ENCODE peak calls at places on chromosomes 6 and 20, in ten cellular contexts. T is GM23248, S is colonic mucosa, L is astrocyte, H is fibroblast of lung, E is neuronal stem cell, P is SK-N-SH, I is endodermal cell, V is PC-3, Z is IMR-90. G is an unnamed sample.

GRCh38 chr6:43454290-43455033 is 886 bp downstream of the DLK2 start:
- DNase-seq in V (peak; percentile 81), P (peak; percentile 94), E (peak; percentile 81), L (peak; percentile 59), H (peak; percentile 82), I (peak; percentile 96), T (peak; percentile 91), Z (peak; percentile 81), S (peak; percentile 88), G (peak; percentile 80)

GRCh38 chr20:44495257-44495656 is 19.6 kb downstream of the TTPAL start:
- DNase-seq in E (no peak), I (no peak), H (peak; percentile 86), Z (peak; percentile 87), P (no peak), V (peak; percentile 88), T (peak; percentile 84), L (peak; percentile 72), S (no peak), G (no peak)

GRCh38 chr6:87932361-87932760 is 115.3 kb upstream of the SPACA1 start:
- DNase-seq in E (no peak), T (no peak), S (no peak), L (no peak), V (no peak), H (no peak), I (peak; percentile 81), Z (no peak), P (no peak), G (no peak)

GRCh38 chr6:116057766-116058165 is 2.9 kb downstream of the FRK start:
- DNase-seq in V (no peak), H (no peak), Z (no peak), S (no peak), L (no peak), T (no peak), I (no peak), E (no peak), P (no peak), G (no peak)

GRCh38 chr6:43798688-43799444 is 28.9 kb downstream of the VEGFA start:
- DNase-seq in P (peak; percentile 66), H (peak; percentile 72), L (peak; percentile 63), E (no peak), V (peak; percentile 97), I (no peak), T (peak; percentile 87), S (peak; percentile 91), Z (peak; percentile 85), G (no peak)

GRCh38 chr20:53576586-53577318 is 16.9 kb downstream of the ZNF217 start:
- DNase-seq in H (no peak), I (no peak), V (no peak), P (no peak), Z (no peak), E (no peak), L (no peak), S (no peak), T (no peak), G (no peak)

GRCh38 chr20:19926581-19926980 is 90.6 kb upstream of the NAA20 start:
- DNase-seq in E (no peak), L (peak; percentile 25), H (no peak), V (no peak), P (no peak), I (no peak), Z (peak; percentile 51), T (no peak), S (no peak), G (no peak)

GRCh38 chr6:134555672-134556071 is 237.8 kb upstream of the SGK1 start:
- DNase-seq in S (no peak), Z (no peak), L (no peak), V (no peak), H (no peak), T (no peak), P (no peak), E (no peak), I (no peak), G (no peak)

GRCh38 chr20:31945790-31946189 is 6.1 kb downstream of the PDRG1 start:
- DNase-seq in E (no peak), I (no peak), Z (no peak), P (no peak), T (peak; percentile 36), H (peak; percentile 6), S (no peak), L (peak; percentile 3), V (no peak), G (no peak)

GRCh38 chr6:104126621-104127020 is 733.1 kb downstream of the HACE1 start:
- DNase-seq in Z (no peak), P (no peak), I (no peak), V (no peak), E (no peak), L (no peak), H (no peak), S (no peak), T (no peak), G (no peak)

GRCh38 chr6:170113141-170113540 is 177.7 kb downstream of the DLL1 start:
- DNase-seq in P (no peak), T (no peak), H (no peak), L (no peak), V (no peak), Z (no peak), E (no peak), I (peak; percentile 40), S (no peak), G (no peak)

GRCh38 chr6:158006821-158007570 is 25.3 kb downstream of the SYNJ2 start:
- DNase-seq in H (no peak), S (no peak), T (no peak), P (no peak), V (no peak), E (no peak), L (no peak), I (no peak), Z (no peak), G (no peak)

GRCh38 chr6:15073344-15073789 is 172.5 kb upstream of the JARID2 start:
- DNase-seq in H (no peak), S (no peak), E (no peak), V (peak; percentile 92), L (peak; percentile 49), I (no peak), Z (peak; percentile 18), T (peak; percentile 14), P (no peak), G (no peak)

GRCh38 chr6:126180585-126180984 is 159.3 kb upstream of the CENPW start:
- DNase-seq in Z (peak; percentile 96), H (peak; percentile 86), P (no peak), E (no peak), V (peak; percentile 91), I (no peak), T (peak; percentile 89), L (peak; percentile 98), S (no peak), G (no peak)

GRCh38 chr6:3520541-3521220 is 63.8 kb upstream of the SLC22A23 start:
- DNase-seq in H (no peak), E (no peak), V (no peak), I (peak; percentile 12), S (no peak), Z (peak; percentile 31), P (no peak), T (peak; percentile 36), L (peak; percentile 36), G (no peak)
- H3K9ac ChIP-seq in H (no peak overlapping the region), E (no peak overlapping the region), V (no peak overlapping the region), I (no peak overlapping the region), S (no peak overlapping the region), Z (no peak overlapping the region), P (no peak overlapping the region), T (no peak overlapping the region), L (no peak overlapping the region), G (no peak overlapping the region)

DNA sequence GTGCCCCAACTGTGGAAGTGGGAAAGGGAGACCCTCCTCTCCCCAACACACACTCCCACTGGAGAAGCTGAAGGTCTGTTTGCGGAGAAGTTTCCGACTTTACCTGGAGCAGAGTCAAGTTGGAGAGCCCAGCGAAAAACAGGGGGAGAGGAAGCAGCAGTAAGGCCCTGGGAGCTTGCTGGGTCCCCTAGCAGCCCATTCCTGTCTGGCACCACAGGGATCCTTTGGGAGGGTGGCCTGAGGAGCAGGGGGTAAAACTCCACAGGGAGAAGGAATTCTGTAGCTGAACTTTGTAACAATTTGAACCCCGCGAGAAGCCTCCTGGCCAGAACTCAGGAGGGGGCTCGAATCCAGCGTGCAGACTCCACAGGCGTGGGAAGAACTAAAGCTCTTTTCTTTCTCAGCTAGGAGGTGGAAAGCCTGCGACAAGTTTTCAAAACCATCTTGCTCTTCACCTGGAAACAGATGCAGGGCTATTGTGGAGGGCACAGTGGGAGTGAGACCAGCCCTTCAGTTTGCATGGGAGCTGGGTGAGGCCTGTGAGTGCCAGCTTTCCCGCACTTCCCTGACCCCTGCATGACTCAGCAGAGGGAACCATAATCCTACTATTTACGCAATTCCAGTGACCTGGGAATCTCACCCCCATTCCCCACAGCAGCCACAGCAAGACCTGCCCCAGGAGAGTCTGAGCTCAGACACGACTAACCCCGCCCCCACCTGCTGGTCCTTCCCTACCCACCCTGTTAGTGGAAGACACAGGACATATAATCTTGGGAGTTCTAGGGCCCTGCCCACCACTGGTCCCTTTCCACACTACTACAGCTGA is 25.8 kb downstream of the SERPINB9 start:
- DNase-seq in P (no peak), Z (peak; percentile 57), I (peak; percentile 81), E (no peak), H (peak; percentile 67), V (peak; percentile 59), L (peak; percentile 33), T (no peak), S (peak; percentile 54), G (no peak)
- H3K9ac ChIP-seq in P (no peak overlapping the region), Z (no peak overlapping the region), I (peak overlapping the region; percentile 3), E (no peak overlapping the region), H (no peak overlapping the region), V (peak overlapping the region; percentile 63), L (peak overlapping the region; percentile 59), T (peak overlapping the region; percentile 38), S (no peak overlapping the region), G (peak overlapping the region; percentile 80)

GRCh38 chr6:56689663-56690062 is 47.0 kb upstream of the DST start:
- DNase-seq in T (no peak), H (no peak), V (no peak), Z (no peak), S (no peak), P (no peak), L (no peak), I (no peak), E (no peak), G (no peak)

GRCh38 chr6:56692586-56693245 is 50.0 kb upstream of the DST start:
- DNase-seq in T (peak; percentile 85), V (no peak), L (peak; percentile 44), S (no peak), E (no peak), Z (peak; percentile 78), H (peak; percentile 89), P (no peak), I (no peak), G (no peak)

GRCh38 chr6:56689114-56689513 is 46.4 kb upstream of the DST start:
- DNase-seq in V (no peak), E (no peak), Z (no peak), T (peak; percentile 40), P (no peak), L (no peak), H (no peak), S (no peak), I (no peak), G (no peak)

GRCh38 chr6:56691201-56691595 is 48.5 kb upstream of the DST start:
- DNase-seq in I (no peak), L (peak; percentile 12), P (no peak), T (peak; percentile 16), Z (no peak), H (no peak), S (peak; percentile 44), V (no peak), E (no peak), G (no peak)

GRCh38 chr6:56690519-56691200 is 48.0 kb upstream of the DST start:
- DNase-seq in T (peak; percentile 89), Z (peak; percentile 81), I (no peak), H (peak; percentile 71), L (peak; percentile 86), V (peak; percentile 84), S (no peak), E (no peak), P (no peak), G (no peak)
- H3K9ac ChIP-seq in T (peak overlapping the region; percentile 82), Z (peak overlapping the region; percentile 96), I (no peak overlapping the region), H (no peak overlapping the region), L (peak overlapping the region; percentile 8), V (no peak overlapping the region), S (peak overlapping the region; percentile 2), E (no peak overlapping the region), P (no peak overlapping the region), G (no peak overlapping the region)

GRCh38 chr20:9409352-9409751 is 105.0 kb upstream of the LAMP5 start:
- DNase-seq in S (no peak), Z (peak; percentile 60), T (peak; percentile 73), I (no peak), E (no peak), H (no peak), P (no peak), V (peak; percentile 77), L (peak; percentile 66), G (no peak)
- H3K9ac ChIP-seq in S (no peak overlapping the region), Z (no peak overlapping the region), T (no peak overlapping the region), I (no peak overlapping the region), E (no peak overlapping the region), H (no peak overlapping the region), P (peak overlapping the region; percentile 46), V (peak overlapping the region; percentile 20), L (peak overlapping the region; percentile 33), G (no peak overlapping the region)

G was measured in Karpas-422.